ENCODE peak calls at places on chromosomes 4 and X, in eight cellular contexts. D, T, B, S, H, E, C and Q are unnamed samples.

GRCh38 chr4:8021796-8022195 is 82.1 kb upstream of the AFAP1 start:
- DNase-seq in D (no peak), T (no peak), B (no peak), S (no peak), H (no peak), E (no peak), C (no peak), Q (no peak)

GRCh38 chr4:68570122-68570507 is 6.0 kb downstream of the UGT2B17 start:
- DNase-seq in D (no peak), T (no peak), B (no peak), S (no peak), H (no peak), E (no peak), C (no peak), Q (no peak)

GRCh38 chrX:109843963-109844751 is 111.1 kb upstream of the ACSL4 start:
- DNase-seq in D (no peak), T (no peak), B (no peak), S (no peak), H (no peak), E (peak; percentile 49), C (no peak), Q (no peak)

GRCh38 chr4:152162331-152162697 is 373.6 kb downstream of the FBXW7 start:
- DNase-seq in D (no peak), T (no peak), B (no peak), S (no peak), H (no peak), E (no peak), C (no peak), Q (no peak)

GRCh38 chrX:23820235-23820782 is 37.3 kb downstream of the SAT1 start:
- DNase-seq in D (peak; percentile 36), T (no peak), B (no peak), S (no peak), H (no peak), E (no peak), C (no peak), Q (no peak)

GRCh38 chr4:139324620-139325019 is 22.3 kb upstream of the NDUFC1 start:
- DNase-seq in D (no peak), T (no peak), B (no peak), S (no peak), H (no peak), E (no peak), C (no peak), Q (no peak)

GRCh38 chr4:16524379-16524778 is 298.1 kb upstream of the TAPT1 start:
- DNase-seq in D (no peak), T (no peak), B (no peak), S (no peak), H (no peak), E (no peak), C (no peak), Q (no peak)

GRCh38 chrX:131650637-131651410 is 107.0 kb downstream of the OR13H1 start:
- DNase-seq in D (no peak), T (no peak), B (no peak), S (no peak), H (no peak), E (no peak), C (no peak), Q (no peak)

GRCh38 chrX:53594354-53594753 is 92.2 kb downstream of the HUWE1 start:
- DNase-seq in D (no peak), T (no peak), B (no peak), S (no peak), H (no peak), E (no peak), C (peak; percentile 20), Q (no peak)

GRCh38 chr4:3199661-3200422 is 49.1 kb upstream of the MSANTD1 start:
- DNase-seq in D (no peak), T (no peak), B (no peak), S (no peak), H (no peak), E (no peak), C (no peak), Q (no peak)

GRCh38 chr4:3871881-3872833 is 106.0 kb downstream of the ADRA2C start:
- DNase-seq in D (no peak), T (peak; percentile 9), B (no peak), S (no peak), H (peak; percentile 50), E (no peak), C (no peak), Q (no peak)

GRCh38 chrX:35711281-35711680 is 86.9 kb upstream of the MAGEB16 start:
- DNase-seq in D (no peak), T (no peak), B (no peak), S (no peak), H (no peak), E (no peak), C (no peak), Q (no peak)

GRCh38 chr4:5206391-5206790 is 155.1 kb downstream of the STK32B start:
- DNase-seq in D (peak; percentile 49), T (peak; percentile 31), B (no peak), S (peak; percentile 16), H (no peak), E (no peak), C (peak; percentile 48), Q (no peak)

GRCh38 chr4:122000849-122001248 is 49.0 kb upstream of the TRPC3 start:
- DNase-seq in D (no peak), T (no peak), B (no peak), S (no peak), H (no peak), E (no peak), C (no peak), Q (no peak)

GRCh38 chr4:94516067-94516466 is 64.3 kb downstream of the PDLIM5 start:
- DNase-seq in D (no peak), T (no peak), B (no peak), S (no peak), H (no peak), E (no peak), C (peak; percentile 64), Q (no peak)

GRCh38 chr4:76804060-76804459 is 93.9 kb downstream of the SOWAHB start:
- DNase-seq in D (no peak), T (no peak), B (no peak), S (no peak), H (no peak), E (no peak), C (no peak), Q (no peak)

GRCh38 chr4:32206756-32207155 is 1486.6 kb downstream of the PCDH7 start:
- DNase-seq in D (no peak), T (no peak), B (no peak), S (no peak), H (no peak), E (no peak), C (no peak), Q (no peak)

GRCh38 chr4:105544517-105544916 is 7.9 kb upstream of the ARHGEF38 start:
- DNase-seq in D (no peak), T (no peak), B (no peak), S (no peak), H (no peak), E (no peak), C (no peak), Q (no peak)

GRCh38 chr4:10054571-10055041 is 33.3 kb upstream of the SLC2A9 start:
- DNase-seq in D (no peak), T (no peak), B (no peak), S (no peak), H (no peak), E (no peak), C (no peak), Q (peak; percentile 51)

GRCh38 chr4:153385784-153386183 is 41.3 kb downstream of the MND1 start:
- DNase-seq in D (no peak), T (no peak), B (no peak), S (no peak), H (no peak), E (no peak), C (no peak), Q (no peak)

GRCh38 chr4:36026348-36026747 is 218.0 kb downstream of the ARAP2 start:
- DNase-seq in D (no peak), T (no peak), B (no peak), S (no peak), H (no peak), E (no peak), C (no peak), Q (no peak)

GRCh38 chr4:36024901-36025610 is 219.3 kb downstream of the ARAP2 start:
- DNase-seq in D (peak; percentile 28), T (no peak), B (no peak), S (no peak), H (no peak), E (no peak), C (no peak), Q (no peak)

GRCh38 chr4:36027203-36027602 is 217.1 kb downstream of the ARAP2 start:
- DNase-seq in D (no peak), T (no peak), B (peak; percentile 57), S (no peak), H (no peak), E (no peak), C (no peak), Q (no peak)
- H3K27ac ChIP-seq in D (no peak overlapping the region), T (no peak overlapping the region), B (no peak overlapping the region), S (no peak overlapping the region), H (no peak overlapping the region), E (no peak overlapping the region), C (no peak overlapping the region), Q (no peak overlapping the region)

DNA sequence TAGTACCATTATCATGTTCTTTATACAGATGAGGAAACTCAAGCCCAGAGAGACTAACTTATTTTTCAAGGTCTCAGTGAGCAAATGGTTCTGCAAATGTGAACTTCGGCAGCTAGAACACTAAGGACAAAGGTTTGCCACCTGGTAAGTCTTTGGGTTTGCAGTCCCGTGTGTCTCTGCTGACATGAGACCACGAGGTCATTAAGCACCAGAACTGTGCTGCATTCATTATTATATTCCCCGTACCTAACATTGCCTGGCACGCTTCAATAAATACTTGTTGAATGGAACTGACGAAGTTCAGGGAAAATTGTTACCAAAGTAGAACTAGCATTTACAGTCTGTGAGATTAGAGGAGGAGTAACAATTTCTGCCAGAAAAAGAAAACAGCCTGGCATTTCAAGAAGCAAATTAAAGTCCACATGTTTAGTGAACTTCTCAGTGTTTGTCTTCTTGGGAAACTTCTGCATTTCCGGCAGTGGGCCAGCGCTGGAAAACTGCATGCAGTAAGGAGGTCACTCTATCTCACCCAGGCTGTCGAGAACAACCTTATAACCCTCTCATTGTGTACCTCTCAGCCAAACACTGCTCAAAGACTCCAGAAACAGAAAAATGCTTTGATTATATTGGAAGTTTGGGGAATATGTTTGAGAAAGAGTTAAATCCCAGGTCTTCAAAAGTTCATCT is 67.4 kb upstream of the CPEB2 start:
- DNase-seq in D (no peak), T (no peak), B (no peak), S (no peak), H (no peak), E (no peak), C (no peak), Q (no peak)
- H3K27ac ChIP-seq in D (no peak overlapping the region), T (no peak overlapping the region), B (no peak overlapping the region), S (no peak overlapping the region), H (no peak overlapping the region), E (no peak overlapping the region), C (no peak overlapping the region), Q (no peak overlapping the region)

GRCh38 chr4:159102623-159103405 is at the start of gene RAPGEF2:
- DNase-seq in D (peak; percentile 89), T (peak; percentile 91), B (peak; percentile 90), S (peak; percentile 82), H (peak; percentile 93), E (peak; percentile 96), C (peak; percentile 78), Q (peak; percentile 83)
- H3K27ac ChIP-seq in D (peak within 1 kb of the TSS; percentile 76), T (peak within 1 kb of the TSS; percentile 97), B (peak within 1 kb of the TSS; percentile 78), S (peak within 1 kb of the TSS; percentile 98), H (peak within 1 kb of the TSS; percentile 99), E (peak within 1 kb of the TSS; percentile 85), C (peak within 1 kb of the TSS; percentile 68), Q (peak within 1 kb of the TSS; percentile 90)

DNA sequence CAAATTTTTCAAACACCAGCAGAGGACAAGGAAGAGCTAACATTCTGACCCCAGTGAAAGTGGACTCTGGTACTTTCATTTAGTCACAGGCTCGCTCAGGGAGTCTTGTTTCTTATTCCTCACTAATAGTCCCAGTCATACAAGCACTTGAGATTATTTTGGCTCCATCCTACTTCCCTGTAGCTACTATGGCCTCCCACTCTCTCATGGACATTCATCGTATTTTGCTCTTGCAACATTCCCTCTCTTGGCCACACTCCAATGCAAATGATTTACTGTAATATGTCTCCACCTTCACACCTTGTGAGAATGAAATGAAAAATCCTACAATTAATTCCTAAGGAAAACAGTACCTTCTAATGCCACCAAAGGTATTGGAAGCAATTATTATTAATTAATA is 21.3 kb downstream of the PLRG1 start:
- DNase-seq in D (no peak), T (no peak), B (no peak), S (no peak), H (no peak), E (no peak), C (no peak), Q (peak; percentile 65)
- H3K27ac ChIP-seq in D (no peak overlapping the region), T (no peak overlapping the region), B (no peak overlapping the region), S (no peak overlapping the region), H (no peak overlapping the region), E (no peak overlapping the region), C (no peak overlapping the region), Q (no peak overlapping the region)